ENCODE peak calls at places on chromosomes 7 and 10, in four cellular contexts. One of them, this sample, is unnamed. For H3K27me3 and H3K36me3, the result is how much of the 10 kb centered on the place peaks cover.

GRCh38 chr10:92690211-92691041 is 671 bp downstream of the HHEX start:
- DNase-seq in Karpas-422: peak
- DNase-seq in hepatocyte: peak
- DNase-seq in testis: peak
- DNase-seq in this sample: peak

GRCh38 chr10:132452651-132453469 is 55.9 kb downstream of the PWWP2B start:
- DNase-seq in hepatocyte: peak
- DNase-seq in Karpas-422: peak
- DNase-seq in testis: peak
- DNase-seq in this sample: peak

GRCh38 chr7:10643545-10643944 is 330.1 kb upstream of the PHF14 start:
- DNase-seq in Karpas-422: no peak
- DNase-seq in hepatocyte: no peak
- DNase-seq in testis: no peak
- DNase-seq in this sample: no peak

GRCh38 chr10:45673074-45673628 is 579 bp upstream of the ZFAND4 start:
- DNase-seq in testis: peak
- DNase-seq in Karpas-422: peak
- DNase-seq in hepatocyte: peak
- DNase-seq in this sample: no peak

GRCh38 chr7:101546308-101546936 is 82.7 kb downstream of the MYL10 start:
- DNase-seq in testis: no peak
- DNase-seq in Karpas-422: no peak
- DNase-seq in hepatocyte: no peak
- DNase-seq in this sample: peak

GRCh38 chr7:3738964-3739363 is 437.9 kb downstream of the SDK1 start:
- DNase-seq in testis: no peak
- DNase-seq in hepatocyte: no peak
- DNase-seq in Karpas-422: no peak
- DNase-seq in this sample: no peak

GRCh38 chr7:158401826-158402225 is 185.8 kb downstream of the PTPRN2 start:
- DNase-seq in testis: no peak
- DNase-seq in hepatocyte: no peak
- DNase-seq in Karpas-422: no peak
- DNase-seq in this sample: peak

GRCh38 chr7:43876266-43876665 is 6.9 kb upstream of the MRPS24 start:
- DNase-seq in hepatocyte: no peak
- DNase-seq in Karpas-422: peak
- DNase-seq in testis: no peak
- DNase-seq in this sample: no peak

GRCh38 chr10:100508691-100509150 is 10.9 kb downstream of the SEC31B start:
- DNase-seq in hepatocyte: peak
- DNase-seq in testis: peak
- DNase-seq in Karpas-422: peak
- DNase-seq in this sample: peak

GRCh38 chr7:47610506-47611044 is 28.7 kb upstream of the TNS3 start:
- DNase-seq in Karpas-422: no peak
- DNase-seq in testis: no peak
- DNase-seq in hepatocyte: peak
- DNase-seq in this sample: no peak

DNA sequence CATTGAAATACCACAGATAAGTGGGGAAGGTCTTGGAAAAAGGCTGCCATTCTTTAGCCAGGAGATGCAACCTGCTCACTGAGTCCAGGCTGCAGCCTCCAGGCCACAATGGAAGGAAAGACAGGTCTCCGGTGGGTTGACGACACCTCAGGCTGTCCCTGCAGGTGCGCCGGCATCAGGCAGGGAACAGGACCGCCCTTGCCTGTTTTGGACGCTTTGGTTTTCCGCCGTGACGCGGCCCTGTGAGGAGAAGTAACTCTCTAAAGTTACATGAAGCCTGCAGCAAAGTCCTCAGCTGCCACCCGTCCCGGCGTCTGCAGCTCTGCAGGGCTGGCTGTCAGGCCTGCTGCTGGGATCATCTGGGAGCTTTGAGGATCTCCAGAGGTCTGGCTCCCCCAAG is 147.0 kb downstream of the WDR37 start:
- DNase-seq in hepatocyte: no peak
- DNase-seq in testis: no peak
- DNase-seq in Karpas-422: no peak
- DNase-seq in this sample: no peak
- H3K4me3 ChIP-seq in hepatocyte: no peak
- H3K4me3 ChIP-seq in testis: no peak
- H3K4me3 ChIP-seq in Karpas-422: no peak
- H3K4me3 ChIP-seq in this sample: no peak

DNA sequence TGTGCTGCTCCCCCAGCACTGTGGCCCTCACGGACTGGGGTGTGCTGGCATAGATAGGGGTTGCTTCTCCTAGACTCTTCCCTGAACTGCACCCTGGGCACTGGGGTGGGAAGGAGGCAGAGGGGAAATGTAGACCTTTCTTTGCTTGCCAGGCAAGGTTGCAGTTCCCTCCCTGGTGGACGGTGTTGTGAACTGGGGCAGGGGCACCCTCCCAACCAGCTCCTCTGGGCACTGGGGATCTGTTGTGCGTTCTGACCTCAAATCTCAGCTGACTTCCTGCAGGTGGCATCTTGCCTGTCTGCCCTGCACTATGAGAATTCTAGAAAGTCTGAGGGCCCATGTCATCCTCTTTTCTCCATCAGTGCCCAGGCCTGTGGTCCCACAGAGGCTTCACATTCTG is 53.9 kb downstream of the ARHGAP22 start:
- DNase-seq in hepatocyte: no peak
- DNase-seq in Karpas-422: peak
- DNase-seq in testis: no peak
- DNase-seq in this sample: no peak
- H3K27me3 ChIP-seq in hepatocyte: under half
- H3K27me3 ChIP-seq in Karpas-422: under half
- H3K27me3 ChIP-seq in testis: under half
- H3K27me3 ChIP-seq in this sample: under half

GRCh38 chr10:69802424-69803161 is 887 bp downstream of the COL13A1 start:
- DNase-seq in Karpas-422: no peak
- DNase-seq in testis: no peak
- DNase-seq in hepatocyte: peak
- DNase-seq in this sample: peak

GRCh38 chr10:69804775-69805174 is 3.1 kb downstream of the COL13A1 start:
- DNase-seq in hepatocyte: no peak
- DNase-seq in testis: no peak
- DNase-seq in Karpas-422: no peak
- DNase-seq in this sample: no peak

GRCh38 chr10:69806266-69806665 is 4.6 kb downstream of the COL13A1 start:
- DNase-seq in hepatocyte: no peak
- DNase-seq in testis: no peak
- DNase-seq in Karpas-422: no peak
- DNase-seq in this sample: peak

GRCh38 chr10:69801434-69802315 is at the start of gene COL13A1:
- DNase-seq in Karpas-422: no peak
- DNase-seq in hepatocyte: peak
- DNase-seq in testis: peak
- DNase-seq in this sample: peak

GRCh38 chr10:69803809-69804208 is 2.1 kb downstream of the COL13A1 start:
- DNase-seq in testis: no peak
- DNase-seq in hepatocyte: no peak
- DNase-seq in Karpas-422: no peak
- DNase-seq in this sample: peak
- H3K36me3 ChIP-seq in testis: under half
- H3K36me3 ChIP-seq in hepatocyte: under half
- H3K36me3 ChIP-seq in Karpas-422: under half
- H3K36me3 ChIP-seq in this sample: under half

DNA sequence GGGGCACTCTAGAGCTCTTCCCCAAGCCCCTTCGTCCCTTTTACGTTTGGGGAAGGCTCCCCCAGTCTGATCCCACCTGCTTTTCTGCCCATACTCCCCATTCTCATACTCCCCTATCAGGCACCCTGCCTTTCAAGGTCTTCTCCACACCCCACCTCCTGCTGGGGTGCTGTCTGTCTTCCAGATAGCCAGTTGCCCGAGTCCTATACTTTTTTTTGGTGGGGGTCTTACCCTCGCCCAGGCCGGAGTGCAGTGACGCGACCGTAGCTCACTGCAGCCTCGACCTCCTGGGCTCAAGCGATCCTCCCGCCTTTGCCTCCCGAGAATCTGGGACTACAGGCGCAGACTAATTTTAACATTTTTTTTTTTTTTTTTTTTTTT is 775 bp upstream of the ABHD11 start:
- DNase-seq in Karpas-422: no peak
- DNase-seq in testis: no peak
- DNase-seq in hepatocyte: no peak
- DNase-seq in this sample: no peak
- H3K4me3 ChIP-seq in Karpas-422: peak
- H3K4me3 ChIP-seq in testis: peak
- H3K4me3 ChIP-seq in hepatocyte: peak
- H3K4me3 ChIP-seq in this sample: peak

DNA sequence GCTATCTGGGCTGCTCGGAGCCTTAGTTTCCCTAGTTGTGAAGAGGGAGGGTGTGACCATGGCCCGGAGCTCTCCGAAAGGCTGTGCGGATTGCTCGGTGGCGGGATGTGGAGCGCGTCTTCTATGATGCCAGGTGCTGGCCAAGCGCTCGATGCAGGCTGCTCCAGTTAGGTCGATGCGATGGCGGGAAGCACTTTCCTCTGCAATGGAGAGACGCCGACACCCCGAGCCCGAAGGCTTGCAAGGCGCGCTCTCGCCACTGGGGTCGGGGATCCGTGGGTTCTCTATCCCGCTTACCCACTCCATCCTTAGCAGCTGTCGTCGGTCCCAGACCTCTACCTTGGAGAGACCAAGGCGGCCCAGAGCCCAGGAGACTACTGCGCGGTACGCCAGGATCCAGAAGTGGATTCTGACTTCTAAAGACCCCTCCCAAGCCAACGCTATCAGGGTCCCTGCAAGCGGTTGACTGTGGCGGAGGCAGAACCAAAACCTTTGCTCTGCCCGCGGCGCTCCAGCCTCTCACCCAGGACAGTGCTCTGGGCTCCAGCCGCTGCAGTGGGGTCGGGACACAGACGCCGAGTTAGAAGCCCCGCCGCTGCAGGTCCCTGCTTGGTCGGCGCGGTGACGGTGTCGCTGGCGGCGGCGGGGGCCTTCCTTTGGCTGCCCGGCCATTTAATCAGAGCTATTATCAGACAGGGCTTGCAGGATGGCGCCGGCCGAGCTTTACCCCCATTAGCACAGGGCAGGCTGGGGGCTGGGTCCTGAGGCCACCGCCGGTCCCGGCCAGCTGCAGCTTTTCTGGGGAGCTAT is 7.8 kb upstream of the TBX20 start:
- DNase-seq in hepatocyte: peak
- DNase-seq in Karpas-422: no peak
- DNase-seq in testis: no peak
- DNase-seq in this sample: peak
- H3K27me3 ChIP-seq in hepatocyte: half or more
- H3K27me3 ChIP-seq in Karpas-422: under half
- H3K27me3 ChIP-seq in testis: under half
- H3K27me3 ChIP-seq in this sample: half or more

GRCh38 chr10:28600056-28600455 is 67.1 kb downstream of the WAC start:
- DNase-seq in Karpas-422: no peak
- DNase-seq in testis: no peak
- DNase-seq in hepatocyte: no peak
- DNase-seq in this sample: no peak
- H3K36me3 ChIP-seq in Karpas-422: half or more
- H3K36me3 ChIP-seq in testis: under half
- H3K36me3 ChIP-seq in hepatocyte: under half
- H3K36me3 ChIP-seq in this sample: under half

GRCh38 chr7:76166404-76167255 is 35.1 kb upstream of the SRRM3 start:
- DNase-seq in hepatocyte: peak
- DNase-seq in testis: peak
- DNase-seq in Karpas-422: no peak
- DNase-seq in this sample: peak

GRCh38 chr7:76165106-76165972 is 36.4 kb upstream of the SRRM3 start:
- DNase-seq in Karpas-422: no peak
- DNase-seq in testis: no peak
- DNase-seq in hepatocyte: no peak
- DNase-seq in this sample: no peak

GRCh38 chr7:76165973-76166403 is 35.7 kb upstream of the SRRM3 start:
- DNase-seq in Karpas-422: no peak
- DNase-seq in testis: no peak
- DNase-seq in hepatocyte: no peak
- DNase-seq in this sample: no peak
- H3K4me3 ChIP-seq in Karpas-422: no peak
- H3K4me3 ChIP-seq in testis: peak
- H3K4me3 ChIP-seq in hepatocyte: peak
- H3K4me3 ChIP-seq in this sample: peak

DNA sequence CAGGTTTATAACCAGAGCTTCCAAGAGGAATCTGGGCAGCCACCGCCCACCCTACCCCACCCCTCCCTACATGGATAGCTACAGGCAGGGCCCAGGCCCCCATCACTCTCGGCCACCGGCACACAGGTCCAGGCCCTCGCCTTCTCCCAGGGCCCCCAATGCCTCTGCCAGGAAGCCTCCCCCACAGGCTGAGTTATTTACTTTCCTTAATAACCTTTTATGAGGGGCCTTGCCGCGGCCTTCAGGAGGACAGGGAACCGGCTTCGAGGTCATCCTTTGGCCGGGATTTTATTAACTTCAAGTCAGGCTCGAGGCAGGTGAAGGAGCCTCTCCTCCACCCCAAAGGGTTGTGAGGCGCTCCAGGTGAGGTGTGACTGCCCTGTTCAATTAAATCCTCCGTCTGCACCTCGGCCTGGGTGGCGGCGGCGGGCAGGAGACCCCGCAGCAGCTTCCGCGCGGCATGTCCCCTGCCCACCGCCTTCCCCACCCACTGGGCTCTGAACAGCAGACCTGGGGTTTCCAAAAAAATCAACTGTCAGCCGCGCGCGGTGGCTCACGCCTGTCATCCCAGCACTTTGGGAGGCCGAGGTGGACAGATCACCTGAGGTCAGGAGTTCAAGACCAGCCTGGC is 106.5 kb downstream of the MICALL2 start:
- DNase-seq in Karpas-422: no peak
- DNase-seq in testis: no peak
- DNase-seq in hepatocyte: no peak
- DNase-seq in this sample: no peak
- H3K27me3 ChIP-seq in Karpas-422: under half
- H3K27me3 ChIP-seq in testis: under half
- H3K27me3 ChIP-seq in hepatocyte: under half
- H3K27me3 ChIP-seq in this sample: under half

This sample was measured in H7.